ENCODE peak calls at places on chromosome 7, in five cellular contexts. J, K, U, H and S are unnamed samples.

GRCh38 chr7:127152423-127152822 is 100.3 kb downstream of the GRM8 start:
- DNase-seq in J (no peak), K (no peak), U (no peak), H (no peak), S (no peak)

GRCh38 chr7:23468721-23469149 is 1.6 kb downstream of the IGF2BP3 start:
- DNase-seq in J (no peak), K (no peak), U (no peak), H (no peak), S (no peak)

GRCh38 chr7:4123823-4124222 is 558.3 kb upstream of the FOXK1 start:
- DNase-seq in J (peak; percentile 15), K (no peak), U (peak; percentile 54), H (no peak), S (no peak)

GRCh38 chr7:50664461-50664922 is 99.3 kb upstream of the DDC start:
- DNase-seq in J (peak; percentile 71), K (no peak), U (peak; percentile 85), H (no peak), S (no peak)

GRCh38 chr7:138804618-138805017 is 6.6 kb upstream of the ATP6V0A4 start:
- DNase-seq in J (no peak), K (no peak), U (no peak), H (no peak), S (no peak)

GRCh38 chr7:148230341-148230740 is 360.2 kb upstream of the C7orf33 start:
- DNase-seq in J (no peak), K (no peak), U (no peak), H (no peak), S (no peak)

GRCh38 chr7:22559829-22560489 is 60.0 kb upstream of the STEAP1B start:
- DNase-seq in J (peak; percentile 84), K (peak; percentile 56), U (peak; percentile 86), H (peak; percentile 66), S (peak; percentile 83)

GRCh38 chr7:1225462-1226154 is 7.1 kb upstream of the UNCX start:
- DNase-seq in J (no peak), K (peak; percentile 34), U (peak; percentile 19), H (peak; percentile 24), S (no peak)

GRCh38 chr7:1267016-1267900 is 34.6 kb downstream of the UNCX start:
- DNase-seq in J (no peak), K (no peak), U (no peak), H (no peak), S (no peak)

GRCh38 chr7:584122-584465 is 64.4 kb upstream of the PDGFA start:
- DNase-seq in J (no peak), K (peak; percentile 88), U (no peak), H (peak; percentile 37), S (no peak)

GRCh38 chr7:73622527-73622908 is 1.8 kb downstream of the MLXIPL start:
- DNase-seq in J (no peak), K (no peak), U (no peak), H (no peak), S (no peak)

GRCh38 chr7:151276651-151277590 is 28.4 kb upstream of the SMARCD3 start:
- DNase-seq in J (peak; percentile 78), K (peak; percentile 61), U (peak; percentile 53), H (no peak), S (peak; percentile 54)

GRCh38 chr7:149696313-149696712 is 77.1 kb downstream of the ZNF467 start:
- DNase-seq in J (no peak), K (no peak), U (no peak), H (no peak), S (no peak)

GRCh38 chr7:92669616-92670153 is 79.5 kb upstream of the FAM133B start:
- DNase-seq in J (no peak), K (no peak), U (no peak), H (no peak), S (no peak)

GRCh38 chr7:74560081-74560719 is 97.3 kb upstream of the GTF2I start:
- DNase-seq in J (no peak), K (no peak), U (no peak), H (no peak), S (no peak)

GRCh38 chr7:120987280-120987679 is 1.2 kb upstream of the CPED1 start:
- DNase-seq in J (no peak), K (no peak), U (no peak), H (no peak), S (no peak)

GRCh38 chr7:86768967-86769760 is 125.5 kb downstream of the GRM3 start:
- DNase-seq in J (no peak), K (no peak), U (no peak), H (no peak), S (no peak)

GRCh38 chr7:81986745-81987470 is 217.1 kb upstream of the HGF start:
- DNase-seq in J (no peak), K (no peak), U (no peak), H (no peak), S (no peak)

GRCh38 chr7:128939861-128940410 is 2.2 kb downstream of the IRF5 start:
- DNase-seq in J (no peak), K (no peak), U (no peak), H (no peak), S (no peak)

GRCh38 chr7:83547526-83547925 is 101.4 kb downstream of the SEMA3E start:
- DNase-seq in J (no peak), K (no peak), U (peak; percentile 95), H (peak; percentile 29), S (peak; percentile 80)

GRCh38 chr7:106613861-106614560 is 46.9 kb downstream of the CCDC71L start:
- DNase-seq in J (no peak), K (no peak), U (no peak), H (no peak), S (no peak)

GRCh38 chr7:11212816-11213215 is 239.1 kb downstream of the PHF14 start:
- DNase-seq in J (no peak), K (no peak), U (peak; percentile 84), H (no peak), S (no peak)

GRCh38 chr7:34457329-34457728 is 200.7 kb upstream of the NPSR1 start:
- DNase-seq in J (peak; percentile 59), K (no peak), U (no peak), H (no peak), S (no peak)

GRCh38 chr7:23598321-23598720 is 1.1 kb downstream of the CCDC126 start:
- DNase-seq in J (no peak), K (no peak), U (peak; percentile 22), H (no peak), S (no peak)

GRCh38 chr7:112192236-112193154 is 13.7 kb downstream of the DOCK4 start:
- DNase-seq in J (no peak), K (no peak), U (peak; percentile 90), H (no peak), S (no peak)

GRCh38 chr7:99387912-99388311 is 13.4 kb downstream of the ARPC1B start:
- DNase-seq in J (no peak), K (no peak), U (no peak), H (no peak), S (no peak)

GRCh38 chr7:133619491-133619890 is 366.6 kb downstream of the EXOC4 start:
- DNase-seq in J (no peak), K (no peak), U (no peak), H (no peak), S (no peak)

GRCh38 chr7:7178081-7178480 is 4.3 kb upstream of the C1GALT1 start:
- DNase-seq in J (no peak), K (no peak), U (peak; percentile 89), H (no peak), S (no peak)